ENCODE peak calls at places on chromosomes 6 and 20, in four cellular contexts. One of them, this sample, is unnamed.

GRCh38 chr20:57260959-57261357 is 5.5 kb downstream of the BMP7 start:
- DNase-seq in osteoblast: no peak
- DNase-seq in suprapubic skin: no peak
- DNase-seq in A549: no peak
- DNase-seq in this sample: no peak

GRCh38 chr6:30103630-30104179 is 9.2 kb downstream of the TRIM31 start:
- DNase-seq in osteoblast: peak
- DNase-seq in suprapubic skin: no peak
- DNase-seq in A549: no peak
- DNase-seq in this sample: no peak

GRCh38 chr20:722822-723644 is 45.3 kb downstream of the SLC52A3 start:
- DNase-seq in osteoblast: peak
- DNase-seq in suprapubic skin: no peak
- DNase-seq in A549: no peak
- DNase-seq in this sample: no peak

GRCh38 chr6:113442040-113442439 is 415.1 kb upstream of the MARCKS start:
- DNase-seq in osteoblast: no peak
- DNase-seq in suprapubic skin: no peak
- DNase-seq in A549: no peak
- DNase-seq in this sample: no peak

GRCh38 chr20:4435210-4435609 is 286.5 kb upstream of the PRND start:
- DNase-seq in osteoblast: no peak
- DNase-seq in suprapubic skin: no peak
- DNase-seq in A549: no peak
- DNase-seq in this sample: no peak

GRCh38 chr6:155377061-155377460 is 62.8 kb upstream of the TFB1M start:
- DNase-seq in osteoblast: peak
- DNase-seq in suprapubic skin: no peak
- DNase-seq in A549: peak
- DNase-seq in this sample: no peak

GRCh38 chr6:117592983-117593759 is 9.1 kb downstream of the GOPC start:
- DNase-seq in osteoblast: no peak
- DNase-seq in suprapubic skin: no peak
- DNase-seq in A549: no peak
- DNase-seq in this sample: no peak

GRCh38 chr20:61841551-61841950 is 224.1 kb downstream of the TAF4 start:
- DNase-seq in osteoblast: peak
- DNase-seq in suprapubic skin: no peak
- DNase-seq in A549: no peak
- DNase-seq in this sample: no peak

GRCh38 chr6:101226677-101227135 is 166.8 kb upstream of the GRIK2 start:
- DNase-seq in osteoblast: peak
- DNase-seq in suprapubic skin: no peak
- DNase-seq in A549: peak
- DNase-seq in this sample: no peak
- TF ChIP-seq CTCF in osteoblast: no peak
- TF ChIP-seq CTCF in suprapubic skin: no peak
- TF ChIP-seq CTCF in A549: peak
- TF ChIP-seq CTCF in this sample: no peak

GRCh38 chr20:51136326-51136725 is 113.4 kb upstream of the KCNG1 start:
- DNase-seq in osteoblast: no peak
- DNase-seq in suprapubic skin: peak
- DNase-seq in A549: no peak
- DNase-seq in this sample: no peak
- H3K4me3 ChIP-seq in osteoblast: no peak
- H3K4me3 ChIP-seq in suprapubic skin: no peak
- H3K4me3 ChIP-seq in A549: no peak
- H3K4me3 ChIP-seq in this sample: no peak

DNA sequence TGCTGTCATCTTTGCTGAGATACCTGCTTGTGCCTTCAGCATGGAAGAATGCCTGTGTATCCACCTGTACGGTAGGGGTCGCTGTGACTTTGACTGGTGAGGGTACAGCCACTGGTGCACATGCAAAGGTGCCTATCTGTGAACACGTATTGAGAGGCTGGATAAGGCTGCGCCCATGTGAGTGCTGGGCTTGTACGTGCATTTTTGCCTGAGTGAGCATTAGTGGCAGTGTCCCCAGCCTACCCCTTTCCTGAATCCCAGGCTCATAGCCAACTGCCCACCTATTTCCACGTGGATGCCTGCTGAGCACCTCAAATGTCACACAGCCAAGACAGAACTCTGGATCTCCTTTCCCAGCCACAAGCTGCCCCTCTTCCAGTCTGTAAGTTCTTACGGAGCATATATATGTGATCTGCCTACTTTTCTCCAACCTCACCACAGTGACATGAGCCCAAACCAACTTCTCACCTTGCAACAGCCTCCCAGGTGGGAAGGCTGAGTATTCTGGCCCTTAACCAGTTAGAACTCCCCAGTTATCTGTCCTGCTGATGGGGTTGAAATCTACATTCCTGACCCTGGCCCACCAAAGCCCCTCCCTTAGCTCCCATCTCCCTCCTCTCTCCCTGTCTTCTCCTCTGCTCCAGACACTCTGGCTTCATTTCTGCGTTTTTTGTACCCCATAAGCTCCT is 1.1 kb upstream of the SLC2A10 start:
- DNase-seq in osteoblast: no peak
- DNase-seq in suprapubic skin: no peak
- DNase-seq in A549: peak
- DNase-seq in this sample: no peak
- TF ChIP-seq CTCF in osteoblast: peak
- TF ChIP-seq CTCF in suprapubic skin: no peak
- TF ChIP-seq CTCF in A549: no peak
- TF ChIP-seq CTCF in this sample: peak

GRCh38 chr20:52893498-52893897 is 78.7 kb upstream of the TSHZ2 start:
- DNase-seq in osteoblast: no peak
- DNase-seq in suprapubic skin: no peak
- DNase-seq in A549: no peak
- DNase-seq in this sample: no peak

GRCh38 chr20:52899221-52899620 is 72.9 kb upstream of the TSHZ2 start:
- DNase-seq in osteoblast: no peak
- DNase-seq in suprapubic skin: no peak
- DNase-seq in A549: no peak
- DNase-seq in this sample: no peak

GRCh38 chr20:52892023-52892422 is 80.1 kb upstream of the TSHZ2 start:
- DNase-seq in osteoblast: no peak
- DNase-seq in suprapubic skin: no peak
- DNase-seq in A549: no peak
- DNase-seq in this sample: no peak

GRCh38 chr20:52896348-52896747 is 75.8 kb upstream of the TSHZ2 start:
- DNase-seq in osteoblast: no peak
- DNase-seq in suprapubic skin: no peak
- DNase-seq in A549: no peak
- DNase-seq in this sample: no peak

GRCh38 chr20:52895662-52896061 is 76.5 kb upstream of the TSHZ2 start:
- DNase-seq in osteoblast: no peak
- DNase-seq in suprapubic skin: no peak
- DNase-seq in A549: no peak
- DNase-seq in this sample: no peak
- H3K4me3 ChIP-seq in osteoblast: no peak
- H3K4me3 ChIP-seq in suprapubic skin: no peak
- H3K4me3 ChIP-seq in A549: no peak
- H3K4me3 ChIP-seq in this sample: peak